ENCODE peak calls at places on chromosomes 4 and X, in nine cellular contexts. C, I, P, G, F, D, Y, W and X are unnamed samples.
A peak's percentile ranks its signal among the peaks of the same experiment; 100 is the strongest.

GRCh38 chr4:95087657-95088455 is 330.1 kb downstream of the BMPR1B start:
- DNase-seq in C (no peak), I (no peak), P (no peak), G (no peak), F (peak; percentile 49), D (no peak), Y (no peak), W (no peak), X (no peak)

GRCh38 chr4:92303621-92304027 is at the start of gene GRID2:
- DNase-seq in C (no peak), I (no peak), P (peak; percentile 61), G (peak; percentile 21), F (peak; percentile 48), D (no peak), Y (no peak), W (no peak), X (no peak)

GRCh38 chr4:26081795-26082498 is 167.9 kb downstream of the SMIM20 start:
- DNase-seq in C (no peak), I (peak; percentile 60), P (no peak), G (no peak), F (peak; percentile 74), D (no peak), Y (no peak), W (no peak), X (no peak)

GRCh38 chr4:8559524-8560264 is 20.5 kb upstream of the GPR78 start:
- DNase-seq in C (no peak), I (no peak), P (peak; percentile 26), G (no peak), F (no peak), D (no peak), Y (no peak), W (no peak), X (no peak)

GRCh38 chr4:184939978-184940377 is 78.3 kb upstream of the HELT start:
- DNase-seq in C (no peak), I (no peak), P (no peak), G (no peak), F (no peak), D (no peak), Y (no peak), W (no peak), X (no peak)

GRCh38 chr4:1658581-1658980 is 25.5 kb downstream of the FAM53A start:
- DNase-seq in C (no peak), I (no peak), P (no peak), G (no peak), F (no peak), D (no peak), Y (no peak), W (no peak), X (no peak)

GRCh38 chrX:22699591-22700091 is 300.1 kb upstream of the DDX53 start:
- DNase-seq in C (no peak), I (no peak), P (no peak), G (no peak), F (peak; percentile 90), D (no peak), Y (no peak), W (no peak), X (no peak)

GRCh38 chrX:38192007-38192625 is 28.6 kb downstream of the SRPX start:
- DNase-seq in C (no peak), I (no peak), P (no peak), G (no peak), F (peak; percentile 27), D (no peak), Y (no peak), W (no peak), X (no peak)

GRCh38 chr4:15314974-15315373 is 112.9 kb upstream of the C1QTNF7 start:
- DNase-seq in C (no peak), I (no peak), P (no peak), G (no peak), F (no peak), D (no peak), Y (no peak), W (no peak), X (no peak)

GRCh38 chrX:67044029-67044653 is 405.3 kb upstream of the EDA2R start:
- DNase-seq in C (no peak), I (no peak), P (no peak), G (no peak), F (no peak), D (no peak), Y (no peak), W (no peak), X (no peak)

GRCh38 chrX:13646154-13646549 is 6.8 kb upstream of the TCEANC start:
- DNase-seq in C (peak; percentile 62), I (peak; percentile 16), P (peak; percentile 70), G (peak; percentile 63), F (peak; percentile 75), D (no peak), Y (no peak), W (peak; percentile 31), X (no peak)

GRCh38 chrX:27598312-27598711 is 8.2 kb downstream of the DCAF8L2 start:
- DNase-seq in C (no peak), I (no peak), P (no peak), G (no peak), F (no peak), D (no peak), Y (no peak), W (no peak), X (no peak)

GRCh38 chr4:162497564-162498167 is 333.9 kb upstream of the FSTL5 start:
- DNase-seq in C (no peak), I (peak; percentile 27), P (no peak), G (no peak), F (peak; percentile 63), D (no peak), Y (no peak), W (no peak), X (no peak)

GRCh38 chrX:98379134-98379533 is 1495.4 kb downstream of the RPA4 start:
- DNase-seq in C (no peak), I (no peak), P (no peak), G (no peak), F (no peak), D (no peak), Y (no peak), W (no peak), X (no peak)

GRCh38 chrX:57595381-57595811 is 3.6 kb downstream of the ZXDB start:
- DNase-seq in C (peak; percentile 58), I (no peak), P (no peak), G (no peak), F (peak; percentile 83), D (no peak), Y (no peak), W (no peak), X (no peak)

DNA sequence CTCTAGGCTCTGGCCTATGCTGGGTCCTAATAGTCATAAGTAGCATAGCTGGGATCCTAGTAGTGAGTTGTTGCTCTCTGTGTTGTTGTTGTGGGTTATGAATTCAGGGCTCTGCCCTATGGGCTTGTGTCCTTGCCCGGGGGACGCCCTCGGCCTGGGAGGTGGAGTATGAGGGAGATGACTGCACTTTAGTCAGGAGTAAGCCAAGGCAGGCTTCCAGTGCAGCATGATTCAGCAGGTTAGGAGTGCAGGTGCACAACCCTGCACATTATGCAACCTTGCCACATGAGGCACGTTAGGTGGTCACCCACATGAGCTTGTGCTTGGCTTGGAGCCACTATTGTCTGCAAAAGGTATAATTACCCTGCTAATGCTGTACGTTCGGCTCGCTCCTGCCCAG is 58.4 kb upstream of the CCDC149 start:
- DNase-seq in C (no peak), I (no peak), P (no peak), G (no peak), F (no peak), D (no peak), Y (no peak), W (no peak), X (no peak)
- H3K9me3 ChIP-seq in C (no peaks in the 10 kb centered on the region), I (no peaks in the 10 kb centered on the region), P (no peaks in the 10 kb centered on the region), G (no peaks in the 10 kb centered on the region), F (no peaks in the 10 kb centered on the region), D (no peaks in the 10 kb centered on the region), Y (no peaks in the 10 kb centered on the region), W (peaks cover 3% of the 10 kb centered on the region), X (no peaks in the 10 kb centered on the region)

GRCh38 chrX:2320580-2321327 is 180.0 kb downstream of the DHRSX start:
- DNase-seq in C (no peak), I (no peak), P (peak; percentile 78), G (peak; percentile 45), F (peak; percentile 88), D (no peak), Y (no peak), W (no peak), X (no peak)

GRCh38 chrX:2321411-2321810 is 179.4 kb downstream of the DHRSX start:
- DNase-seq in C (no peak), I (no peak), P (no peak), G (no peak), F (no peak), D (no peak), Y (no peak), W (no peak), X (no peak)

GRCh38 chrX:2324116-2324515 is 176.7 kb downstream of the DHRSX start:
- DNase-seq in C (no peak), I (no peak), P (no peak), G (no peak), F (no peak), D (no peak), Y (no peak), W (no peak), X (no peak)

GRCh38 chrX:2327423-2327822 is 173.4 kb downstream of the DHRSX start:
- DNase-seq in C (no peak), I (no peak), P (no peak), G (no peak), F (no peak), D (no peak), Y (no peak), W (no peak), X (no peak)

GRCh38 chrX:2325076-2325784 is 175.5 kb downstream of the DHRSX start:
- DNase-seq in C (peak; percentile 94), I (no peak), P (no peak), G (peak; percentile 90), F (peak; percentile 86), D (no peak), Y (no peak), W (no peak), X (no peak)
- H3K27ac ChIP-seq in C (peak overlapping the region; percentile 77), I (no peak overlapping the region), P (no peak overlapping the region), G (no peak overlapping the region), F (no peak overlapping the region), D (no peak overlapping the region), Y (no peak overlapping the region), W (no peak overlapping the region), X (peak overlapping the region; percentile 64)

DNA sequence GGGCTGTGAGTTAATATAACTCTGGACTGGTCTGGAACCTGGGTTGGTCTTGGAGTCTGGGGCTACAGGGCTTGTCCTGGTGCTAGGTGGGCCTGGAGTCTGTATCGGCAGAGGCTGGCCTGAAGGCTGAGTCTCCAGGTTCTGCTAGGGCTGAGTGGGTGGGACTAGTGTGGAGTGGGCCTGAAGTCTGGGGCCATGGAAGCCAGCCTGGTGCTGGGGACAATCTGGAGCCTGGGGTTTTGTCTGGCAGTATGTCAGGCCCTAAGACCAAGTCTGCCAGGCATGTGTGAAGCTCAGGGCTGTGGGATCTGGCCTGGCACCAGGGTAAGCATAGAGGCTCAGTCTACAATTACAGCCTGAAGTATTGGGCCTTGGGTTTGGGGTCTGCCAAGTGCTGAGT is 742.6 kb upstream of the GRIA3 start:
- DNase-seq in C (no peak), I (no peak), P (no peak), G (no peak), F (no peak), D (no peak), Y (no peak), W (no peak), X (no peak)
- H3K4me3 ChIP-seq in C (no peak overlapping the region), I (no peak overlapping the region), P (no peak overlapping the region), G (no peak overlapping the region), F (no peak overlapping the region), D (no peak overlapping the region), Y (no peak overlapping the region), W (no peak overlapping the region), X (no peak overlapping the region)

DNA sequence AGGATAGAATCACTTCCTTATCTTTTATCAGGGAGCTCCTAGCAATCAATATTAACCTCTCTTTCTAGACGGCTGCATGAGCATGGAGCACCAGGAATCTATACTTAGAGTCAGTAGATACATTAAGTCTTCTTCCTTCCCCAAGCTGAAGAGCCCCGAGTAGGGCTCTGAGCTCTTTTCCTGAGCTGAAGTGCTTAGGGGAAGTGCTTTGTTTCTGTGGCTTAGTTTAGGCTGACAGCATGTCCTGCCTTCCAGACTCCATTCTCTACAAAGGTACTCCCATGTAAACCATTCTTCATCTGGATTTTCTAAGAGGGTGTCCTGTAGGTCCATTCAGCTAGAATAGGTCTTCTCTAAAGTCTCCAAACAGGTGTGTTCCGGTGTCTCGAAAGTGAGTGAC is 127.5 kb upstream of the AFF2 start:
- DNase-seq in C (no peak), I (no peak), P (no peak), G (no peak), F (no peak), D (no peak), Y (no peak), W (no peak), X (no peak)
- H3K9me3 ChIP-seq in C (peaks cover 2% of the 10 kb centered on the region), I (no peaks in the 10 kb centered on the region), P (no peaks in the 10 kb centered on the region), G (no peaks in the 10 kb centered on the region), F (no peaks in the 10 kb centered on the region), D (no peaks in the 10 kb centered on the region), Y (no peaks in the 10 kb centered on the region), W (no peaks in the 10 kb centered on the region), X (no peaks in the 10 kb centered on the region)